ENCODE peak calls at places on chromosome 7, in five cellular contexts. I, X, J, Q and Y are unnamed samples.

GRCh38 chr7:138429577-138430250 is 30.3 kb upstream of the TRIM24 start:
- DNase-seq in I (no peak), X (no peak), J (no peak), Q (no peak), Y (no peak)

GRCh38 chr7:22633286-22633953 is 93.6 kb upstream of the IL6 start:
- DNase-seq in I (no peak), X (no peak), J (no peak), Q (no peak), Y (no peak)

GRCh38 chr7:87148332-87148955 is 3.8 kb upstream of the DMTF1 start:
- DNase-seq in I (no peak), X (peak), J (peak), Q (no peak), Y (no peak)

GRCh38 chr7:32059289-32060045 is 10.7 kb downstream of the PDE1C start:
- DNase-seq in I (no peak), X (no peak), J (no peak), Q (no peak), Y (no peak)

GRCh38 chr7:103447073-103447960 is 1.3 kb upstream of the SLC26A5 start:
- DNase-seq in I (peak), X (peak), J (peak), Q (no peak), Y (no peak)

GRCh38 chr7:148927141-148927540 is 43.0 kb upstream of the EZH2 start:
- DNase-seq in I (no peak), X (no peak), J (no peak), Q (no peak), Y (no peak)

GRCh38 chr7:8434290-8435002 is 1.0 kb downstream of the NXPH1 start:
- DNase-seq in I (no peak), X (no peak), J (no peak), Q (no peak), Y (no peak)

GRCh38 chr7:100127866-100128601 is 1.3 kb downstream of the MBLAC1 start:
- DNase-seq in I (no peak), X (no peak), J (peak), Q (no peak), Y (no peak)

GRCh38 chr7:18541871-18542212 is 46.3 kb downstream of the HDAC9 start:
- DNase-seq in I (no peak), X (no peak), J (no peak), Q (no peak), Y (no peak)

GRCh38 chr7:3179456-3179855 is 121.6 kb upstream of the SDK1 start:
- DNase-seq in I (no peak), X (no peak), J (no peak), Q (no peak), Y (no peak)

GRCh38 chr7:923108-924041 is 31.1 kb downstream of the ADAP1 start:
- DNase-seq in I (peak), X (peak), J (peak), Q (peak), Y (peak)

GRCh38 chr7:143279186-143280098 is 5.3 kb upstream of the TMEM139 start:
- DNase-seq in I (peak), X (no peak), J (peak), Q (no peak), Y (no peak)

GRCh38 chr7:131689662-131690234 is 133.3 kb upstream of the PODXL start:
- DNase-seq in I (peak), X (no peak), J (no peak), Q (no peak), Y (no peak)

GRCh38 chr7:32074787-32075570 is 4.8 kb upstream of the PDE1C start:
- DNase-seq in I (no peak), X (no peak), J (no peak), Q (no peak), Y (no peak)

GRCh38 chr7:10083766-10084165 is 889.9 kb upstream of the PHF14 start:
- DNase-seq in I (no peak), X (no peak), J (no peak), Q (no peak), Y (no peak)

GRCh38 chr7:43652364-43652763 is 69.5 kb downstream of the STK17A start:
- DNase-seq in I (no peak), X (no peak), J (no peak), Q (no peak), Y (no peak)

GRCh38 chr7:108488902-108489538 is 32.8 kb upstream of the NRCAM start:
- DNase-seq in I (no peak), X (no peak), J (peak), Q (no peak), Y (no peak)

GRCh38 chr7:88089484-88090050 is 130.3 kb downstream of the SRI start:
- DNase-seq in I (no peak), X (no peak), J (no peak), Q (no peak), Y (no peak)

GRCh38 chr7:34155225-34155908 is 250.0 kb downstream of the BMPER start:
- DNase-seq in I (peak), X (no peak), J (peak), Q (no peak), Y (no peak)

GRCh38 chr7:30476401-30477145 is 2.0 kb downstream of the NOD1 start:
- DNase-seq in I (no peak), X (peak), J (peak), Q (no peak), Y (no peak)

GRCh38 chr7:13197501-13197900 is 510.1 kb downstream of the ARL4A start:
- DNase-seq in I (no peak), X (no peak), J (no peak), Q (no peak), Y (no peak)

GRCh38 chr7:45000096-45001032 is at the start of gene CCM2:
- DNase-seq in I (peak), X (peak), J (peak), Q (no peak), Y (no peak)

GRCh38 chr7:94251-94801 is 98.0 kb upstream of the FAM20C start:
- DNase-seq in I (no peak), X (no peak), J (no peak), Q (no peak), Y (no peak)

GRCh38 chr7:108723343-108723957 is 153.8 kb downstream of the DNAJB9 start:
- DNase-seq in I (no peak), X (no peak), J (no peak), Q (no peak), Y (no peak)

GRCh38 chr7:17493451-17493850 is 195.0 kb downstream of the AHR start:
- DNase-seq in I (no peak), X (no peak), J (peak), Q (no peak), Y (no peak)

GRCh38 chr7:87146740-87147386 is 5.4 kb upstream of the DMTF1 start:
- DNase-seq in I (no peak), X (no peak), J (no peak), Q (no peak), Y (no peak)

GRCh38 chr7:30032310-30033125 is 4.3 kb downstream of the PLEKHA8 start:
- DNase-seq in I (no peak), X (no peak), J (peak), Q (no peak), Y (no peak)

GRCh38 chr7:25628446-25628845 is 400.2 kb upstream of the NPVF start:
- DNase-seq in I (no peak), X (no peak), J (no peak), Q (no peak), Y (no peak)

GRCh38 chr7:90404777-90405176 is 1.5 kb downstream of the CLDN12 start:
- DNase-seq in I (no peak), X (no peak), J (no peak), Q (no peak), Y (no peak)

GRCh38 chr7:30845426-30846135 is 66.1 kb upstream of the AQP1 start:
- DNase-seq in I (peak), X (no peak), J (peak), Q (no peak), Y (no peak)

GRCh38 chr7:83820641-83821040 is 171.7 kb upstream of the SEMA3E start:
- DNase-seq in I (no peak), X (no peak), J (no peak), Q (no peak), Y (no peak)

GRCh38 chr7:148588168-148588890 is 2.2 kb upstream of the C7orf33 start:
- DNase-seq in I (no peak), X (no peak), J (no peak), Q (no peak), Y (no peak)

GRCh38 chr7:148332191-148332590 is 258.4 kb upstream of the C7orf33 start:
- DNase-seq in I (no peak), X (no peak), J (no peak), Q (no peak), Y (no peak)

GRCh38 chr7:137606061-137606674 is 240.6 kb downstream of the DGKI start:
- DNase-seq in I (no peak), X (peak), J (peak), Q (no peak), Y (no peak)

GRCh38 chr7:1027285-1028043 is 16.9 kb upstream of the GPR146 start:
- DNase-seq in I (no peak), X (no peak), J (peak), Q (no peak), Y (no peak)

GRCh38 chr7:73706122-73707044 is 13.1 kb downstream of the STX1A start:
- DNase-seq in I (no peak), X (peak), J (no peak), Q (no peak), Y (no peak)

GRCh38 chr7:2082357-2083038 is 150.2 kb downstream of the MAD1L1 start:
- DNase-seq in I (no peak), X (no peak), J (peak), Q (no peak), Y (no peak)